ENCODE peak calls at places on chromosomes 2 and 18, in seven cellular contexts. Q, O, Y, X, D, W and U are unnamed samples.

GRCh38 chr18:74906189-74906588 is 302.8 kb downstream of the PTGR3 start:
- DNase-seq in D (no peak), Q (peak; percentile 45), Y (no peak), X (no peak), O (no peak), W (peak; percentile 96), U (no peak)

GRCh38 chr18:76566987-76567386 is 71.9 kb upstream of the ZNF516 start:
- DNase-seq in O (no peak), W (no peak), Q (no peak), Y (no peak), D (no peak), X (no peak), U (no peak)

GRCh38 chr2:229118947-229119346 is 152.1 kb downstream of the PID1 start:
- DNase-seq in W (no peak), Y (no peak), Q (no peak), D (no peak), O (no peak), X (no peak), U (no peak)

GRCh38 chr2:1754046-1754445 is 9.7 kb upstream of the PXDN start:
- DNase-seq in Q (no peak), D (no peak), O (no peak), W (no peak), X (no peak), Y (no peak), U (no peak)

GRCh38 chr2:234335676-234336228 is 161.1 kb downstream of the ARL4C start:
- DNase-seq in X (peak; percentile 79), O (no peak), Y (peak; percentile 25), Q (peak; percentile 80), D (peak; percentile 93), W (peak; percentile 72), U (peak; percentile 81)

GRCh38 chr2:197306691-197307030 is 3.9 kb downstream of the ANKRD44 start:
- DNase-seq in W (no peak), Q (no peak), Y (no peak), O (no peak), X (no peak), D (peak; percentile 71), U (no peak)

GRCh38 chr2:72961853-72962468 is 44.6 kb downstream of the EMX1 start:
- DNase-seq in X (peak; percentile 28), Q (no peak), W (no peak), Y (no peak), O (no peak), D (no peak), U (no peak)

GRCh38 chr2:198913394-198914152 is 544.2 kb downstream of the SATB2 start:
- DNase-seq in O (no peak), W (no peak), X (no peak), Y (no peak), D (peak; percentile 35), Q (no peak), U (no peak)

GRCh38 chr2:9565436-9566153 is 10.0 kb upstream of the ADAM17 start:
- DNase-seq in Y (peak; percentile 19), X (no peak), Q (peak; percentile 86), D (peak; percentile 98), W (peak; percentile 96), O (no peak), U (peak; percentile 96)

GRCh38 chr18:13653746-13654455 is 72.5 kb downstream of the FAM210A start:
- DNase-seq in W (no peak), O (no peak), Y (peak; percentile 29), X (peak; percentile 26), D (peak; percentile 9), Q (no peak), U (no peak)

GRCh38 chr2:46644690-46645385 is 165.5 kb downstream of the TMEM247 start:
- DNase-seq in O (no peak), W (peak; percentile 79), X (no peak), D (no peak), Q (no peak), Y (no peak), U (peak; percentile 39)

GRCh38 chr2:3644891-3645605 is 13.0 kb upstream of the ALLC start:
- DNase-seq in X (no peak), O (no peak), W (no peak), Y (no peak), D (no peak), Q (no peak), U (no peak)